ENCODE peak calls at places on chromosome 20, in nine cellular contexts. Q, I, V, B, Z, D, S, T and M are unnamed samples.
A peak's percentile ranks its signal among the peaks of the same experiment; 100 is the strongest.

GRCh38 chr20:51022803-51023616 is at the start of gene KCNG1:
- DNase-seq in D (peak; percentile 68), V (peak; percentile 66), Z (no peak), S (no peak), I (peak; percentile 49), B (peak; percentile 56), T (no peak), Q (peak; percentile 49), M (peak; percentile 81)

GRCh38 chr20:62721511-62722197 is 13.0 kb downstream of the NTSR1 start:
- DNase-seq in I (no peak), D (no peak), T (no peak), V (no peak), Q (no peak), S (no peak), B (no peak), Z (no peak), M (no peak)

GRCh38 chr20:48204499-48204898 is 419.2 kb upstream of the SULF2 start:
- DNase-seq in S (no peak), I (no peak), T (no peak), Z (no peak), Q (no peak), B (no peak), V (no peak), D (no peak), M (no peak)

GRCh38 chr20:62303327-62304226 is 780 bp downstream of the ADRM1 start:
- DNase-seq in B (no peak), T (no peak), S (peak; percentile 89), I (no peak), Z (no peak), V (peak; percentile 50), Q (no peak), D (no peak), M (peak; percentile 23)

GRCh38 chr20:50709574-50709973 is 18.2 kb upstream of the RIPOR3 start:
- DNase-seq in I (no peak), V (no peak), T (no peak), D (no peak), S (no peak), Z (no peak), Q (no peak), B (no peak), M (no peak)

GRCh38 chr20:23397961-23398360 is 23.3 kb downstream of the NAPB start:
- DNase-seq in D (no peak), I (no peak), V (no peak), Q (no peak), T (no peak), B (no peak), Z (no peak), S (no peak), M (no peak)

GRCh38 chr20:47244451-47244850 is 112.0 kb downstream of the ZMYND8 start:
- DNase-seq in Q (no peak), T (no peak), B (no peak), Z (no peak), S (no peak), D (no peak), V (no peak), I (no peak), M (no peak)

GRCh38 chr20:36866681-36867485 is 9.1 kb upstream of the TLDC2 start:
- DNase-seq in Z (no peak), D (no peak), V (no peak), S (no peak), T (no peak), B (no peak), I (no peak), Q (no peak), M (no peak)

GRCh38 chr20:5008743-5009142 is 7.4 kb upstream of the SLC23A2 start:
- DNase-seq in Q (no peak), Z (no peak), T (no peak), I (no peak), B (no peak), D (no peak), S (no peak), V (no peak), M (no peak)

DNA sequence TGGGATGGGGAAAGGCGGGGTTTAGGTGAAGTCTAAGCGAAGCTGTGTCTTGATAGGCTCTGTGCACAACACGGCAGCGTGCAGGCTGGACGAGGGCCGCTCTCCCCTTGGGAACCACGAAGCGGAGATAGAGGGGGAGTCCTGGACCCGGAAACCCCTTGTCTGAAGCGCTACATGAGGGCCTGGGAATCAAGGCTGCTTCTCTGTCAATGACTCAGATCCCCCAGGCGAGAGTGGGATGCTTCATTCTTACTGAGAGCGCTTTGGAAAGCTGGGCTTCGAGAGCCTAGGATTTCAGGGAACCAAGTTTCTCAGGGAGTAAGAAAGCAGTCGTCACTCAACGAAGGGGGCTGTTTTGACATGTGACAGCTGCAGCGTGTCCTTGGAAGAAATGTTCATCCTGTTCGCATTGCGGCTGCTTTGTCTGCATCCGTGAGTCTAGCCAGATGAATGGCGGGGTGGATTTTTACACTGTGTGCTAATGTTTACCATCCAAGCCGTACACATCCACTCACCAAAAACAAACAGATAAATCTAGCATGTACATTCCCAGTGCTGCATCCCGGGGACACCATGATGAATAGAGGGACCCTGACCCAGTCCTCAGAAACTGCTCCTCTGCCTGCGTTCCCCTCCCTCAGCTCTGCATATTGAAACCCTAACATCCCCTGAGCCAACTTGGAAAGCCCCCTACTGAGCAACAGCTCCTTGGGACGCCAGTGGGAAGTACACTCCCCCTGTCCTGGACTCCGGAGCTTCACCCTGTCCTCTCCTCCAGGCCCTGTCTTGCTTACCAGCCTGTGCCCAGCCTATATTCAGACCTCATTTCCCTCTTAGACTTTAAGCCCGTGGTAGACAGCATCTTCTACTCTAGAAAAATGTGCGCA is 24.5 kb upstream of the RTF2 start:
- DNase-seq in B (no peak), Z (no peak), S (peak; percentile 29), I (no peak), D (no peak), T (no peak), V (no peak), Q (no peak), M (no peak)
- TF ChIP-seq POLR2AphosphoS5 in B (no peak), Z (no peak), S (no peak), I (no peak), D (no peak), T (no peak), V (no peak), Q (no peak), M (no peak)

GRCh38 chr20:44133424-44133823 is 53.6 kb downstream of the JPH2 start:
- DNase-seq in Z (no peak), D (no peak), V (no peak), I (no peak), Q (no peak), S (no peak), T (no peak), B (no peak), M (no peak)

GRCh38 chr20:44126445-44126844 is 60.5 kb downstream of the JPH2 start:
- DNase-seq in I (no peak), V (no peak), D (no peak), S (no peak), Q (no peak), Z (no peak), T (no peak), B (no peak), M (no peak)

GRCh38 chr20:44131704-44132103 is 55.3 kb downstream of the JPH2 start:
- DNase-seq in T (no peak), D (no peak), S (no peak), Z (no peak), V (no peak), I (no peak), Q (no peak), B (no peak), M (no peak)

GRCh38 chr20:44125332-44126127 is 61.5 kb downstream of the JPH2 start:
- DNase-seq in Q (no peak), V (no peak), B (no peak), D (no peak), S (no peak), T (no peak), Z (no peak), I (no peak), M (no peak)

DNA sequence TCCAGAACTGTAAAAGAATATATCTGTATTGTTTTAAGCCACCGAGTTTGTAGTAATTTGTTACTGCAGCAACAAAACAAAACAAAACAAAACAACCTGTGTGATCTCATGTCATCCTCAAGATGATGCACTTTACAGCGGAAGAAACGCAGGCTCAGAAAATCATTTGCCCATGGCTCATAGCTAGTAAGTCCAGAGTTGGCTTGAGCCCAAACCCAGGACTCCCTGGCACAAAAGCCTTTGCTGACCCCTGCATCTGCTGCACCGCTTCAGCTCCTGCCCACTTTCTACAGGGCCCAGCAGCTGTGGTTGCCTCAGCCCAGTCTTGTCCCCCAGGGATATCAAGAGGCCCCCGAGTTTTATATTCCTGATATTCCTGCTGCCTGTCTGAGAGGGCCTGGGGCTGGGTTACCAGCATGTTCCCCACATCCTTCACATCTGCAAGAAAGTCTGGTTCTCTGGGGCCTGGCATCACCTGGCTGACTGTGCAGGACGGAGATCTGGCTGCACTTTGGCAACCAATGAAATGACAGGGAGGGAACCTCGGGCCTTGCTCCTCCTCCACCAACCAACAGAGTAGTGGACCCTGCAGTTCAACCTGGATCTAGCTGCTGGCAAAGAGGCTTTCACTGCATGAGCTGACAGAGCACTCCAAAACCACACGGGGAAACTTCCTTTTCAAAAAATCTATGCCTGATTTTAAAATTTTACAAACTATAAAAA is 56.8 kb downstream of the JPH2 start:
- DNase-seq in S (no peak), V (no peak), B (no peak), I (no peak), Z (peak; percentile 16), Q (no peak), D (no peak), T (no peak), M (no peak)
- TF ChIP-seq POLR2AphosphoS5 in S (no peak), V (no peak), B (no peak), I (no peak), Z (no peak), Q (no peak), D (peak; percentile 16), T (no peak), M (no peak)

DNA sequence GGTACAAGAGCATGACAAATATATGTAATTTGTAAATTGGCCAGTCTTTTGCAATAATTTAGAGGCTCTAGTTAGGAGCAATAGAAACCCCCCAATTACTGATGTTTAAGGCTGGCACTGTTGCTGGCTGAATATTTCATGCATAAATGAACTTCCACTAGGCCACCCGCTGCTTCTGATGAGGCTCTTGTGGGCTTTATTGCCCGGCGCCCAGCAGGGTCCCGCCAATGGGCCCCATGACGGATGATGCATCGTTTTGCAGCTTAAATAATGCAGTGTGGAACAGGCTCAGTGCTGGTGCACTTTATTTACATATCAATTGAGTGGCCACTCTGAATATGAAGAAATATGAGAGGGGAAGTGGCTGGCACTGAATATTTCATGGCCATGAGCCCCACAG is 155.2 kb upstream of the MAFB start:
- DNase-seq in Q (no peak), B (no peak), Z (no peak), D (no peak), I (no peak), V (no peak), S (no peak), T (no peak), M (no peak)
- TF ChIP-seq POLR2AphosphoS5 in Q (no peak), B (no peak), Z (no peak), D (no peak), I (no peak), V (no peak), S (no peak), T (no peak), M (no peak)

DNA sequence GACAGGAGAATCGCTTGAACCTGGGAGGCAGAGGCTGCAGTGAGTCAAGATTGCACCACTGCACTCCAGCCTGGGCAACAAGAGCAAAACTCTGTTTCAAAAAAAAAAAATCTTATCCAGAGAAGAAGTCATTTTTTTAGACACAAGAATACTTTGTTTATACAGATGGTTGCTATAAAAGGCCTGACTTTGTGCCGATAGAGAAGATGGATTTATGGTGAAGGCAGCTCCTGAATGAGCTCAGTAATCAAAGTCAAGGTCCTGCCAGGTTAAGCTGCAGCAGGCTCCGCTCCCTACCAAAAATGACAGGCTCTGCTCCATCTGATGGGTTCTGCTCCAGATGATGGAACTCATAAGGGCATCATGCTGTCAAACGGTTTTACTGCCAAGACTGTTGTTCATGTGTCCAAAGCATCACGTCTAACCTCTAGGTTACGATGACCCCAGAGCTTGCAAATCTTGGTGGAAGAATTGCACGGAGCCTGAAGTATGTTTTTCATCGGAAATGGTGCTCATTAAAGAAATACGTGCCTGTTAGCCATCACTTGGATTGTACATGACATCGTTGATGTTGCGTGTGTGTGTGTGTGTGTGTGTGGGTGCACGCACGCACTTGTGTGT is 19.1 kb upstream of the PTGIS start:
- DNase-seq in S (no peak), V (no peak), T (no peak), Z (no peak), B (no peak), I (no peak), D (no peak), Q (no peak), M (no peak)
- TF ChIP-seq POLR2AphosphoS5 in S (no peak), V (no peak), T (no peak), Z (no peak), B (no peak), I (peak; percentile 77), D (no peak), Q (no peak), M (peak; percentile 61)